ENCODE peak calls at places on chromosomes 4 and X, in nine cellular contexts. H is fibroblast of mammary gland, Z is HFFc6, N is HFF-Myc, R is mesothelial cell of epicardium, K is progenitor cell of endocrine pancreas, X is fibroblast of lung, U is endodermal cell, Y is IMR-90. B is an unnamed sample.

GRCh38 chr4:112526061-112526460 is 10.1 kb upstream of the NEUROG2 start:
- DNase-seq in Y (peak), X (peak), Z (peak), N (no peak), K (no peak), R (no peak), H (no peak), U (no peak), B (no peak)

GRCh38 chr4:128904821-128905220 is 95.3 kb downstream of the JADE1 start:
- DNase-seq in Z (no peak), H (no peak), N (no peak), K (no peak), Y (no peak), R (no peak), U (no peak), X (no peak), B (no peak)

GRCh38 chrX:45986971-45987370 is 558.2 kb downstream of the ZNF674 start:
- DNase-seq in N (no peak), Y (no peak), K (no peak), Z (no peak), H (peak), X (peak), U (no peak), R (no peak), B (no peak)

GRCh38 chrX:103792916-103793540 is 16.4 kb downstream of the PLP1 start:
- DNase-seq in X (peak), Y (peak), N (no peak), R (no peak), U (no peak), Z (peak), K (no peak), H (peak), B (peak)

GRCh38 chr4:1249148-1249730 is 309 bp upstream of the CTBP1 start:
- DNase-seq in Z (peak), Y (peak), U (peak), N (no peak), H (peak), K (peak), X (peak), R (peak), B (peak)

GRCh38 chrX:69152398-69152797 is 12.9 kb downstream of the PJA1 start:
- DNase-seq in R (peak), Y (no peak), X (no peak), Z (peak), K (no peak), H (no peak), N (no peak), U (peak), B (no peak)

GRCh38 chr4:156558365-156559025 is 413.1 kb downstream of the PDGFC start:
- DNase-seq in N (no peak), R (no peak), H (no peak), U (peak), Y (peak), Z (no peak), X (peak), K (no peak), B (no peak)

GRCh38 chrX:1443496-1444075 is 9.1 kb downstream of the ASMTL start:
- DNase-seq in K (no peak), Z (no peak), Y (no peak), R (no peak), X (no peak), N (no peak), H (no peak), U (peak), B (no peak)

GRCh38 chr4:89158884-89159503 is 47.7 kb downstream of the TIGD2 start:
- DNase-seq in Z (peak), Y (peak), N (peak), U (no peak), K (no peak), H (peak), R (no peak), X (peak), B (no peak)

GRCh38 chr4:88573995-88574394 is 18.3 kb upstream of the HERC3 start:
- DNase-seq in U (peak), N (no peak), H (peak), X (peak), Z (peak), R (no peak), K (no peak), Y (peak), B (no peak)

GRCh38 chr4:88737304-88738015 is 39.8 kb upstream of the NAP1L5 start:
- DNase-seq in Z (no peak), H (peak), N (no peak), X (peak), K (no peak), U (peak), Y (peak), R (peak), B (no peak)

GRCh38 chrX:41333744-41333993 is 293 bp upstream of the DDX3X start:
- DNase-seq in R (no peak), Z (no peak), K (peak), N (peak), X (peak), Y (peak), H (peak), U (no peak), B (peak)

GRCh38 chrX:149982310-149982709 is 44.0 kb upstream of the EOLA2 start:
- DNase-seq in R (no peak), N (no peak), K (no peak), Z (no peak), U (no peak), H (no peak), X (peak), Y (no peak), B (no peak)

GRCh38 chr4:133059117-133059516 is 90.0 kb upstream of the PCDH10 start:
- DNase-seq in X (no peak), R (no peak), N (no peak), H (no peak), Y (no peak), Z (no peak), U (no peak), K (no peak), B (no peak)

GRCh38 chr4:126124817-126125216 is 810.1 kb downstream of the FAT4 start:
- DNase-seq in R (no peak), U (no peak), Y (no peak), Z (no peak), H (no peak), N (no peak), X (no peak), K (no peak), B (no peak)

GRCh38 chrX:14832151-14832550 is 40.7 kb downstream of the FANCB start:
- DNase-seq in U (no peak), H (peak), X (peak), Z (peak), N (peak), K (no peak), Y (peak), R (no peak), B (no peak)

GRCh38 chr4:32061916-32062315 is 1341.7 kb downstream of the PCDH7 start:
- DNase-seq in U (no peak), Y (no peak), K (no peak), H (no peak), Z (no peak), R (no peak), X (no peak), N (no peak), B (no peak)

GRCh38 chrX:22021721-22022120 is 10.4 kb upstream of the PHEX start:
- DNase-seq in R (no peak), Z (no peak), N (no peak), Y (no peak), H (no peak), X (no peak), K (no peak), U (no peak), B (no peak)

GRCh38 chr4:6441758-6442157 is 30.7 kb downstream of the PPP2R2C start:
- DNase-seq in Y (no peak), R (no peak), N (no peak), H (no peak), U (no peak), Z (no peak), K (no peak), X (no peak), B (no peak)

GRCh38 chrX:41781500-41781899 is 57.5 kb downstream of the GPR82 start:
- DNase-seq in K (no peak), H (peak), N (no peak), Z (peak), R (no peak), X (peak), Y (peak), U (no peak), B (no peak)

GRCh38 chr4:93466440-93466839 is 362.1 kb upstream of the ATOH1 start:
- DNase-seq in K (no peak), Y (no peak), Z (no peak), X (no peak), N (no peak), H (no peak), U (peak), R (no peak), B (no peak)

GRCh38 chr4:183485411-183486160 is 19.3 kb upstream of the ING2 start:
- DNase-seq in R (no peak), Z (peak), N (no peak), U (no peak), H (peak), Y (peak), X (peak), K (no peak), B (no peak)

GRCh38 chr4:113837397-113837796 is 75.9 kb upstream of the CAMK2D start:
- DNase-seq in R (no peak), N (peak), U (no peak), Z (peak), X (peak), H (peak), Y (peak), K (no peak), B (peak)

GRCh38 chrX:81259008-81259713 is 57.3 kb downstream of the SH3BGRL start:
- DNase-seq in R (no peak), Z (peak), Y (peak), N (peak), K (no peak), X (peak), H (peak), U (no peak), B (no peak)

GRCh38 chrX:107025538-107025937 is 25.5 kb upstream of the MORC4 start:
- DNase-seq in N (no peak), Y (peak), Z (peak), X (peak), K (no peak), H (peak), R (no peak), U (no peak), B (no peak)
- TF ChIP-seq CTCF in N (peak), Y (peak), Z (peak), X (peak), K (peak), H (peak), R (no peak), U (peak), B (peak)

DNA sequence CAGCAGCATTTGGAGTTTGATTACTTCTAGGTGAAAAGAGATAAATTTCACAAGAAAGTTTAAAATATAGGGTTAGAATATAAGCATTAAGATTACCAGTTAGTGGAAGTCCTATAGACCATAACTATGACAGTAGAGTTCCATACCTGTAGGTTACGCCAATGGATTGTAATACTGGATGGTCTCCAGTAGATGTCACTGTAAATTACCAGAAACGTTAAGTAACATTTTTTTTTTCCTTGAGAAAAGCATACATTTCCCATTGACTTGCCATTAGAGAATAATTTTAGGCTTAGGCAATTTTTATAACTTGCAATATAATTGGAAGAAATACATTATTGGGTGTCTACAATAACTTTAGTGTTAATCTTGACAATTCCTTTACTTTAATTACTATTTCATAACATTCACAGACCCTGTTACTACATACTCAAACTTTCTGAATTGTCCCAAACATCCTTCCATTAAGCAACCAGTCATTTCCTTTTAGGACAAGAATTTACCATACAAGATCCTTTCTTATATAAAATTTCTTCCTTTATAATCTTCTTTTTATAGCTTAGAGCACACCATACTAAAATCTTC is 304.1 kb upstream of the TECRL start:
- DNase-seq in R (no peak), K (no peak), X (peak), N (no peak), Z (no peak), Y (peak), U (no peak), H (peak), B (peak)
- TF ChIP-seq CTCF in R (peak), K (peak), X (no peak), N (peak), Z (peak), Y (peak), U (peak), H (peak), B (peak)

DNA sequence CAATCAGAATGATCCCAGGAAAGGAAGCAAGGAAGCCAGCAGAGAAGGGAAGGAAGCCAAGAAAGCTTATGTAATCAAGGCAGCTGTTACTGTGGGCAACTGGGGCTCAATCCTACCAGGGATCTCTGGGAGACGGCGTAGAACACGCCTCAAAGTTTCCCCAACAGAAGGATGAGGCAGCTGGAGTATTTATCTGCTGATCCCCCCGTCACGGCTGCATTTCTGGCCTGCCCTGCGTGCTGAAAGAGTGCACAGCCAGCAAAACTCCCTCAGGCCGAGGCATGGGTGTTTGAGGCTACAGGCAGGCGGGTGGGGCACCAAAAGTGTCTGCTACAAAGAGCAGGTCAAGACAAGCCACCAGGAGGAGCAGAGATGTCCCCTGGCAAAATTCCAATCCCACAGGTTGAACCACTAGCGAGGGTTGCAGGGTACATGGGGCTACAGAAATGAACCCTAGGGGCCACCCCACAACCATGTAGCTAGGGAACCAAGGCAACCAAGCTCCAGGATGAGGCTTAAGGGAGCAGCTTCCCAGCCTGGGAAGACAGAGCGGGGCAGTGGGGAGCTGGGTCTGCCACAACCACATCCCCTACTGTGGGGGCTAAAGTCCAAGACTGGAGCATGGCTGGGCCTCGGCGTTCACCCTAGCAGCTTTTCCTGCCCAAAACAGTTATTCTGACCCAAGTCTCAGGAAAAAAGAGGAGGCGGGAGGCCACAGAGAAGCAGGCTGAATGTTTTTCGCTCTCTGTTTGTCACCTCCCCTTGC is 113.4 kb downstream of the BCOR start:
- DNase-seq in K (no peak), X (peak), Z (no peak), Y (peak), N (no peak), R (no peak), U (no peak), H (peak), B (no peak)
- TF ChIP-seq CTCF in K (no peak), X (no peak), Z (no peak), Y (no peak), N (no peak), R (no peak), U (peak), H (no peak), B (no peak)

GRCh38 chrX:56221101-56221500 is 11.1 kb upstream of the KLF8 start:
- DNase-seq in Y (no peak), U (no peak), N (no peak), Z (no peak), X (no peak), H (no peak), R (no peak), K (no peak), B (no peak)

GRCh38 chrX:56222473-56223000 is 9.6 kb upstream of the KLF8 start:
- DNase-seq in K (no peak), Y (no peak), Z (no peak), N (no peak), U (no peak), R (no peak), H (no peak), X (no peak), B (no peak)

GRCh38 chrX:56216332-56216731 is 15.8 kb upstream of the KLF8 start:
- DNase-seq in K (no peak), R (no peak), Y (no peak), Z (no peak), U (no peak), H (no peak), X (no peak), N (no peak), B (no peak)

GRCh38 chrX:56219702-56220101 is 12.5 kb upstream of the KLF8 start:
- DNase-seq in K (no peak), Z (no peak), N (no peak), U (no peak), Y (no peak), X (no peak), H (peak), R (no peak), B (no peak)
- TF ChIP-seq CTCF in K (no peak), Z (no peak), N (no peak), U (peak), Y (no peak), X (no peak), H (peak), R (no peak), B (peak)

GRCh38 chr4:40238700-40239548 is 42.1 kb downstream of the RHOH start:
- DNase-seq in X (no peak), K (no peak), N (no peak), Y (no peak), Z (no peak), H (no peak), R (no peak), U (no peak), B (no peak)
- TF ChIP-seq CTCF in X (no peak), K (no peak), N (no peak), Y (no peak), Z (no peak), H (no peak), R (no peak), U (no peak), B (no peak)